ENCODE peak calls at places on chromosome 15, in nine cellular contexts. One of them, this sample, is unnamed.

GRCh38 chr15:50176869-50177268 is 5.1 kb upstream of the SLC27A2 start:
- DNase-seq in activated T-helper 1 cell treated with Interleukin-2 at 50 U/mL for 16 hours: no peak
- DNase-seq in WERI-Rb-1: no peak
- DNase-seq in MCF 10A: no peak
- DNase-seq in cardiac muscle cell: peak
- DNase-seq in small intestine: no peak
- DNase-seq in COR-L47: no peak
- DNase-seq in transverse colon: no peak
- DNase-seq in HFFc6: peak
- DNase-seq in this sample: no peak

GRCh38 chr15:97114900-97115763 is 784.6 kb downstream of the NR2F2 start:
- DNase-seq in activated T-helper 1 cell treated with Interleukin-2 at 50 U/mL for 16 hours: no peak
- DNase-seq in WERI-Rb-1: no peak
- DNase-seq in MCF 10A: peak
- DNase-seq in cardiac muscle cell: no peak
- DNase-seq in small intestine: no peak
- DNase-seq in COR-L47: no peak
- DNase-seq in transverse colon: no peak
- DNase-seq in HFFc6: no peak
- DNase-seq in this sample: no peak

GRCh38 chr15:69648215-69648614 is 195.6 kb downstream of the RPLP1 start:
- DNase-seq in activated T-helper 1 cell treated with Interleukin-2 at 50 U/mL for 16 hours: no peak
- DNase-seq in WERI-Rb-1: no peak
- DNase-seq in MCF 10A: no peak
- DNase-seq in cardiac muscle cell: peak
- DNase-seq in small intestine: no peak
- DNase-seq in COR-L47: peak
- DNase-seq in transverse colon: no peak
- DNase-seq in HFFc6: no peak
- DNase-seq in this sample: no peak

GRCh38 chr15:38853608-38854007 is 289.0 kb upstream of the RASGRP1 start:
- DNase-seq in activated T-helper 1 cell treated with Interleukin-2 at 50 U/mL for 16 hours: no peak
- DNase-seq in WERI-Rb-1: peak
- DNase-seq in MCF 10A: peak
- DNase-seq in cardiac muscle cell: peak
- DNase-seq in small intestine: no peak
- DNase-seq in COR-L47: no peak
- DNase-seq in transverse colon: no peak
- DNase-seq in HFFc6: peak
- DNase-seq in this sample: no peak

GRCh38 chr15:66570327-66570726 is 4.5 kb upstream of the LCTL start:
- DNase-seq in activated T-helper 1 cell treated with Interleukin-2 at 50 U/mL for 16 hours: no peak
- DNase-seq in WERI-Rb-1: no peak
- DNase-seq in MCF 10A: no peak
- DNase-seq in cardiac muscle cell: no peak
- DNase-seq in small intestine: no peak
- DNase-seq in COR-L47: no peak
- DNase-seq in transverse colon: no peak
- DNase-seq in HFFc6: no peak
- DNase-seq in this sample: no peak

GRCh38 chr15:78650022-78650421 is 9.0 kb upstream of the CHRNB4 start:
- DNase-seq in activated T-helper 1 cell treated with Interleukin-2 at 50 U/mL for 16 hours: no peak
- DNase-seq in WERI-Rb-1: no peak
- DNase-seq in MCF 10A: no peak
- DNase-seq in cardiac muscle cell: no peak
- DNase-seq in small intestine: no peak
- DNase-seq in COR-L47: no peak
- DNase-seq in transverse colon: no peak
- DNase-seq in HFFc6: no peak
- DNase-seq in this sample: no peak

GRCh38 chr15:73273181-73274002 is 95.4 kb downstream of the HCN4 start:
- DNase-seq in activated T-helper 1 cell treated with Interleukin-2 at 50 U/mL for 16 hours: peak
- DNase-seq in WERI-Rb-1: peak
- DNase-seq in MCF 10A: peak
- DNase-seq in cardiac muscle cell: peak
- DNase-seq in small intestine: peak
- DNase-seq in COR-L47: peak
- DNase-seq in transverse colon: peak
- DNase-seq in HFFc6: peak
- DNase-seq in this sample: peak

GRCh38 chr15:64046347-64047153 is at the start of gene DAPK2:
- DNase-seq in activated T-helper 1 cell treated with Interleukin-2 at 50 U/mL for 16 hours: peak
- DNase-seq in WERI-Rb-1: peak
- DNase-seq in MCF 10A: peak
- DNase-seq in cardiac muscle cell: peak
- DNase-seq in small intestine: peak
- DNase-seq in COR-L47: peak
- DNase-seq in transverse colon: peak
- DNase-seq in HFFc6: no peak
- DNase-seq in this sample: peak

GRCh38 chr15:81155375-81156218 is 21.5 kb downstream of the CFAP161 start:
- DNase-seq in activated T-helper 1 cell treated with Interleukin-2 at 50 U/mL for 16 hours: no peak
- DNase-seq in WERI-Rb-1: peak
- DNase-seq in MCF 10A: peak
- DNase-seq in cardiac muscle cell: peak
- DNase-seq in small intestine: peak
- DNase-seq in COR-L47: no peak
- DNase-seq in transverse colon: peak
- DNase-seq in HFFc6: peak
- DNase-seq in this sample: no peak

GRCh38 chr15:52785672-52786406 is 4.3 kb downstream of the ONECUT1 start:
- DNase-seq in activated T-helper 1 cell treated with Interleukin-2 at 50 U/mL for 16 hours: no peak
- DNase-seq in WERI-Rb-1: no peak
- DNase-seq in MCF 10A: no peak
- DNase-seq in cardiac muscle cell: no peak
- DNase-seq in small intestine: no peak
- DNase-seq in COR-L47: no peak
- DNase-seq in transverse colon: no peak
- DNase-seq in HFFc6: no peak
- DNase-seq in this sample: no peak

GRCh38 chr15:23690015-23690414 is 2.9 kb upstream of the NDN start:
- DNase-seq in activated T-helper 1 cell treated with Interleukin-2 at 50 U/mL for 16 hours: no peak
- DNase-seq in WERI-Rb-1: no peak
- DNase-seq in MCF 10A: no peak
- DNase-seq in cardiac muscle cell: no peak
- DNase-seq in small intestine: no peak
- DNase-seq in COR-L47: no peak
- DNase-seq in transverse colon: no peak
- DNase-seq in HFFc6: no peak
- DNase-seq in this sample: no peak

GRCh38 chr15:36608166-36608565 is 28.7 kb downstream of the CDIN1 start:
- DNase-seq in activated T-helper 1 cell treated with Interleukin-2 at 50 U/mL for 16 hours: no peak
- DNase-seq in WERI-Rb-1: no peak
- DNase-seq in MCF 10A: no peak
- DNase-seq in cardiac muscle cell: no peak
- DNase-seq in small intestine: no peak
- DNase-seq in COR-L47: no peak
- DNase-seq in transverse colon: no peak
- DNase-seq in HFFc6: no peak
- DNase-seq in this sample: no peak

GRCh38 chr15:55710286-55710685 is 32.7 kb downstream of the PRTG start:
- DNase-seq in activated T-helper 1 cell treated with Interleukin-2 at 50 U/mL for 16 hours: no peak
- DNase-seq in WERI-Rb-1: no peak
- DNase-seq in MCF 10A: no peak
- DNase-seq in cardiac muscle cell: no peak
- DNase-seq in small intestine: no peak
- DNase-seq in COR-L47: no peak
- DNase-seq in transverse colon: no peak
- DNase-seq in HFFc6: no peak
- DNase-seq in this sample: no peak

GRCh38 chr15:69848551-69849231 is 249.0 kb downstream of the TLE3 start:
- DNase-seq in activated T-helper 1 cell treated with Interleukin-2 at 50 U/mL for 16 hours: no peak
- DNase-seq in WERI-Rb-1: no peak
- DNase-seq in MCF 10A: peak
- DNase-seq in cardiac muscle cell: no peak
- DNase-seq in small intestine: no peak
- DNase-seq in COR-L47: no peak
- DNase-seq in transverse colon: no peak
- DNase-seq in HFFc6: no peak
- DNase-seq in this sample: no peak

GRCh38 chr15:70512772-70513362 is 250.5 kb downstream of the UACA start:
- DNase-seq in activated T-helper 1 cell treated with Interleukin-2 at 50 U/mL for 16 hours: peak
- DNase-seq in WERI-Rb-1: peak
- DNase-seq in MCF 10A: peak
- DNase-seq in cardiac muscle cell: peak
- DNase-seq in small intestine: peak
- DNase-seq in COR-L47: peak
- DNase-seq in transverse colon: peak
- DNase-seq in HFFc6: peak
- DNase-seq in this sample: no peak

GRCh38 chr15:34799149-34799824 is 3.9 kb upstream of the ACTC1 start:
- DNase-seq in activated T-helper 1 cell treated with Interleukin-2 at 50 U/mL for 16 hours: no peak
- DNase-seq in WERI-Rb-1: peak
- DNase-seq in MCF 10A: peak
- DNase-seq in cardiac muscle cell: peak
- DNase-seq in small intestine: no peak
- DNase-seq in COR-L47: peak
- DNase-seq in transverse colon: no peak
- DNase-seq in HFFc6: no peak
- DNase-seq in this sample: no peak

GRCh38 chr15:63372018-63372705 is 9.5 kb downstream of the CA12 start:
- DNase-seq in activated T-helper 1 cell treated with Interleukin-2 at 50 U/mL for 16 hours: no peak
- DNase-seq in WERI-Rb-1: no peak
- DNase-seq in MCF 10A: peak
- DNase-seq in cardiac muscle cell: peak
- DNase-seq in small intestine: no peak
- DNase-seq in COR-L47: no peak
- DNase-seq in transverse colon: no peak
- DNase-seq in HFFc6: peak
- DNase-seq in this sample: no peak

GRCh38 chr15:96849501-96849900 is 519.0 kb downstream of the NR2F2 start:
- DNase-seq in activated T-helper 1 cell treated with Interleukin-2 at 50 U/mL for 16 hours: no peak
- DNase-seq in WERI-Rb-1: no peak
- DNase-seq in MCF 10A: peak
- DNase-seq in cardiac muscle cell: peak
- DNase-seq in small intestine: no peak
- DNase-seq in COR-L47: no peak
- DNase-seq in transverse colon: no peak
- DNase-seq in HFFc6: no peak
- DNase-seq in this sample: no peak

GRCh38 chr15:100592898-100593297 is 9.1 kb downstream of the LINS1 start:
- DNase-seq in activated T-helper 1 cell treated with Interleukin-2 at 50 U/mL for 16 hours: no peak
- DNase-seq in WERI-Rb-1: no peak
- DNase-seq in MCF 10A: no peak
- DNase-seq in cardiac muscle cell: no peak
- DNase-seq in small intestine: no peak
- DNase-seq in COR-L47: no peak
- DNase-seq in transverse colon: no peak
- DNase-seq in HFFc6: peak
- DNase-seq in this sample: no peak

GRCh38 chr15:71295242-71296031 is 180.2 kb downstream of the THSD4 start:
- DNase-seq in activated T-helper 1 cell treated with Interleukin-2 at 50 U/mL for 16 hours: no peak
- DNase-seq in WERI-Rb-1: no peak
- DNase-seq in MCF 10A: peak
- DNase-seq in cardiac muscle cell: peak
- DNase-seq in small intestine: no peak
- DNase-seq in COR-L47: no peak
- DNase-seq in transverse colon: no peak
- DNase-seq in HFFc6: peak
- DNase-seq in this sample: no peak

GRCh38 chr15:33467816-33468163 is 157.0 kb downstream of the RYR3 start:
- DNase-seq in activated T-helper 1 cell treated with Interleukin-2 at 50 U/mL for 16 hours: no peak
- DNase-seq in WERI-Rb-1: no peak
- DNase-seq in MCF 10A: no peak
- DNase-seq in cardiac muscle cell: no peak
- DNase-seq in small intestine: no peak
- DNase-seq in COR-L47: no peak
- DNase-seq in transverse colon: no peak
- DNase-seq in HFFc6: no peak
- DNase-seq in this sample: no peak

GRCh38 chr15:89766357-89767311 is 9.5 kb upstream of the MESP2 start:
- DNase-seq in activated T-helper 1 cell treated with Interleukin-2 at 50 U/mL for 16 hours: no peak
- DNase-seq in WERI-Rb-1: no peak
- DNase-seq in MCF 10A: no peak
- DNase-seq in cardiac muscle cell: no peak
- DNase-seq in small intestine: no peak
- DNase-seq in COR-L47: no peak
- DNase-seq in transverse colon: no peak
- DNase-seq in HFFc6: no peak
- DNase-seq in this sample: no peak

GRCh38 chr15:56051700-56052099 is 58.3 kb upstream of the NEDD4 start:
- DNase-seq in activated T-helper 1 cell treated with Interleukin-2 at 50 U/mL for 16 hours: no peak
- DNase-seq in WERI-Rb-1: no peak
- DNase-seq in MCF 10A: no peak
- DNase-seq in cardiac muscle cell: no peak
- DNase-seq in small intestine: no peak
- DNase-seq in COR-L47: no peak
- DNase-seq in transverse colon: no peak
- DNase-seq in HFFc6: no peak
- DNase-seq in this sample: no peak

GRCh38 chr15:78264304-78265136 is at the start of gene DNAJA4:
- DNase-seq in activated T-helper 1 cell treated with Interleukin-2 at 50 U/mL for 16 hours: peak
- DNase-seq in WERI-Rb-1: no peak
- DNase-seq in MCF 10A: no peak
- DNase-seq in cardiac muscle cell: peak
- DNase-seq in small intestine: peak
- DNase-seq in COR-L47: no peak
- DNase-seq in transverse colon: peak
- DNase-seq in HFFc6: no peak
- DNase-seq in this sample: peak

GRCh38 chr15:75202251-75203016 is 752 bp downstream of the C15orf39 start:
- DNase-seq in activated T-helper 1 cell treated with Interleukin-2 at 50 U/mL for 16 hours: peak
- DNase-seq in WERI-Rb-1: peak
- DNase-seq in MCF 10A: peak
- DNase-seq in cardiac muscle cell: peak
- DNase-seq in small intestine: peak
- DNase-seq in COR-L47: peak
- DNase-seq in transverse colon: peak
- DNase-seq in HFFc6: peak
- DNase-seq in this sample: no peak

GRCh38 chr15:31398677-31399260 is 72.1 kb downstream of the KLF13 start:
- DNase-seq in activated T-helper 1 cell treated with Interleukin-2 at 50 U/mL for 16 hours: no peak
- DNase-seq in WERI-Rb-1: no peak
- DNase-seq in MCF 10A: peak
- DNase-seq in cardiac muscle cell: peak
- DNase-seq in small intestine: peak
- DNase-seq in COR-L47: peak
- DNase-seq in transverse colon: peak
- DNase-seq in HFFc6: no peak
- DNase-seq in this sample: no peak

GRCh38 chr15:50765202-50765967 is at the start of gene SPPL2A:
- DNase-seq in activated T-helper 1 cell treated with Interleukin-2 at 50 U/mL for 16 hours: peak
- DNase-seq in WERI-Rb-1: peak
- DNase-seq in MCF 10A: peak
- DNase-seq in cardiac muscle cell: peak
- DNase-seq in small intestine: peak
- DNase-seq in COR-L47: peak
- DNase-seq in transverse colon: peak
- DNase-seq in HFFc6: peak
- DNase-seq in this sample: peak

GRCh38 chr15:40929730-40930429 is 740 bp downstream of the DLL4 start:
- DNase-seq in activated T-helper 1 cell treated with Interleukin-2 at 50 U/mL for 16 hours: no peak
- DNase-seq in WERI-Rb-1: peak
- DNase-seq in MCF 10A: peak
- DNase-seq in cardiac muscle cell: peak
- DNase-seq in small intestine: no peak
- DNase-seq in COR-L47: peak
- DNase-seq in transverse colon: peak
- DNase-seq in HFFc6: no peak
- DNase-seq in this sample: peak

GRCh38 chr15:62457100-62457499 is 292.0 kb upstream of the C2CD4B start:
- DNase-seq in activated T-helper 1 cell treated with Interleukin-2 at 50 U/mL for 16 hours: no peak
- DNase-seq in WERI-Rb-1: no peak
- DNase-seq in MCF 10A: no peak
- DNase-seq in cardiac muscle cell: no peak
- DNase-seq in small intestine: no peak
- DNase-seq in COR-L47: no peak
- DNase-seq in transverse colon: no peak
- DNase-seq in HFFc6: no peak
- DNase-seq in this sample: no peak

GRCh38 chr15:71575474-71576045 is 234.8 kb upstream of the NR2E3 start:
- DNase-seq in activated T-helper 1 cell treated with Interleukin-2 at 50 U/mL for 16 hours: no peak
- DNase-seq in WERI-Rb-1: no peak
- DNase-seq in MCF 10A: peak
- DNase-seq in cardiac muscle cell: peak
- DNase-seq in small intestine: peak
- DNase-seq in COR-L47: no peak
- DNase-seq in transverse colon: no peak
- DNase-seq in HFFc6: peak
- DNase-seq in this sample: no peak

GRCh38 chr15:44775923-44776322 is 39.6 kb downstream of the TRIM69 start:
- DNase-seq in activated T-helper 1 cell treated with Interleukin-2 at 50 U/mL for 16 hours: no peak
- DNase-seq in WERI-Rb-1: no peak
- DNase-seq in MCF 10A: peak
- DNase-seq in cardiac muscle cell: peak
- DNase-seq in small intestine: peak
- DNase-seq in COR-L47: peak
- DNase-seq in transverse colon: peak
- DNase-seq in HFFc6: no peak
- DNase-seq in this sample: peak

This sample was measured in NCI-H1930.